ENCODE peak calls at places on chromosomes 3 and 15, in seven cellular contexts. C, M, A, I, O, Z and Q are unnamed samples.

GRCh38 chr3:88301273-88302002 is 151.7 kb downstream of the C3orf38 start:
- DNase-seq in C (no peak), M (no peak), A (no peak), I (no peak), O (no peak), Z (no peak), Q (no peak)

GRCh38 chr15:67509918-67510317 is 11.0 kb upstream of the C15orf61 start:
- DNase-seq in C (no peak), M (no peak), A (no peak), I (no peak), O (no peak), Z (no peak), Q (no peak)

GRCh38 chr15:47293763-47294162 is 423.5 kb upstream of the SEMA6D start:
- DNase-seq in C (peak; percentile 83), M (peak; percentile 85), A (peak; percentile 81), I (no peak), O (no peak), Z (no peak), Q (no peak)

GRCh38 chr3:133130168-133130567 is 92.0 kb downstream of the TMEM108 start:
- DNase-seq in C (no peak), M (no peak), A (no peak), I (no peak), O (no peak), Z (no peak), Q (peak; percentile 65)

GRCh38 chr15:58019503-58020376 is 45.8 kb downstream of the ALDH1A2 start:
- DNase-seq in C (no peak), M (no peak), A (no peak), I (no peak), O (peak; percentile 81), Z (no peak), Q (no peak)

GRCh38 chr3:5053021-5053831 is 68.9 kb upstream of the ARL8B start:
- DNase-seq in C (no peak), M (no peak), A (peak; percentile 68), I (no peak), O (no peak), Z (no peak), Q (no peak)

GRCh38 chr3:15050405-15051092 is 14.6 kb downstream of the MRPS25 start:
- DNase-seq in C (no peak), M (no peak), A (no peak), I (no peak), O (no peak), Z (no peak), Q (no peak)

GRCh38 chr15:76967067-76967466 is 27.9 kb upstream of the PSTPIP1 start:
- DNase-seq in C (no peak), M (no peak), A (no peak), I (no peak), O (peak; percentile 46), Z (no peak), Q (no peak)

GRCh38 chr3:159852821-159853505 is 135.7 kb upstream of the IL12A start:
- DNase-seq in C (peak; percentile 35), M (peak; percentile 95), A (peak; percentile 79), I (no peak), O (peak; percentile 97), Z (no peak), Q (peak; percentile 52)

GRCh38 chr15:80926126-80926525 is 63.5 kb downstream of the MESD start:
- DNase-seq in C (no peak), M (no peak), A (no peak), I (no peak), O (no peak), Z (no peak), Q (no peak)

GRCh38 chr15:32956006-32956405 is 238.2 kb downstream of the GREM1 start:
- DNase-seq in C (no peak), M (no peak), A (no peak), I (peak; percentile 22), O (peak; percentile 51), Z (peak; percentile 25), Q (no peak)

GRCh38 chr3:51968175-51968681 is 974 bp upstream of the PCBP4 start:
- DNase-seq in C (no peak), M (no peak), A (no peak), I (no peak), O (no peak), Z (peak; percentile 54), Q (peak; percentile 57)

GRCh38 chr3:160904691-160905090 is 148.7 kb downstream of the PPM1L start:
- DNase-seq in C (no peak), M (no peak), A (no peak), I (no peak), O (no peak), Z (no peak), Q (no peak)

GRCh38 chr3:17967953-17968352 is 225.5 kb upstream of the TBC1D5 start:
- DNase-seq in C (no peak), M (no peak), A (no peak), I (no peak), O (no peak), Z (no peak), Q (no peak)

GRCh38 chr3:102174312-102174712 is 260.5 kb upstream of the ZPLD1 start:
- DNase-seq in C (no peak), M (no peak), A (no peak), I (no peak), O (peak; percentile 87), Z (no peak), Q (no peak)

GRCh38 chr3:120350431-120350941 is 1.3 kb upstream of the LRRC58 start:
- DNase-seq in C (peak; percentile 63), M (no peak), A (peak; percentile 75), I (no peak), O (peak; percentile 27), Z (peak; percentile 50), Q (peak; percentile 23)

GRCh38 chr3:73605388-73605787 is 19.4 kb downstream of the PDZRN3 start:
- DNase-seq in C (no peak), M (no peak), A (no peak), I (no peak), O (no peak), Z (no peak), Q (no peak)

GRCh38 chr15:70504305-70504951 is 258.9 kb downstream of the UACA start:
- DNase-seq in C (peak; percentile 77), M (peak; percentile 81), A (peak; percentile 83), I (no peak), O (no peak), Z (no peak), Q (peak; percentile 65)

GRCh38 chr15:85691350-85692240 is 103.1 kb downstream of the KLHL25 start:
- DNase-seq in C (no peak), M (no peak), A (no peak), I (no peak), O (no peak), Z (no peak), Q (no peak)

DNA sequence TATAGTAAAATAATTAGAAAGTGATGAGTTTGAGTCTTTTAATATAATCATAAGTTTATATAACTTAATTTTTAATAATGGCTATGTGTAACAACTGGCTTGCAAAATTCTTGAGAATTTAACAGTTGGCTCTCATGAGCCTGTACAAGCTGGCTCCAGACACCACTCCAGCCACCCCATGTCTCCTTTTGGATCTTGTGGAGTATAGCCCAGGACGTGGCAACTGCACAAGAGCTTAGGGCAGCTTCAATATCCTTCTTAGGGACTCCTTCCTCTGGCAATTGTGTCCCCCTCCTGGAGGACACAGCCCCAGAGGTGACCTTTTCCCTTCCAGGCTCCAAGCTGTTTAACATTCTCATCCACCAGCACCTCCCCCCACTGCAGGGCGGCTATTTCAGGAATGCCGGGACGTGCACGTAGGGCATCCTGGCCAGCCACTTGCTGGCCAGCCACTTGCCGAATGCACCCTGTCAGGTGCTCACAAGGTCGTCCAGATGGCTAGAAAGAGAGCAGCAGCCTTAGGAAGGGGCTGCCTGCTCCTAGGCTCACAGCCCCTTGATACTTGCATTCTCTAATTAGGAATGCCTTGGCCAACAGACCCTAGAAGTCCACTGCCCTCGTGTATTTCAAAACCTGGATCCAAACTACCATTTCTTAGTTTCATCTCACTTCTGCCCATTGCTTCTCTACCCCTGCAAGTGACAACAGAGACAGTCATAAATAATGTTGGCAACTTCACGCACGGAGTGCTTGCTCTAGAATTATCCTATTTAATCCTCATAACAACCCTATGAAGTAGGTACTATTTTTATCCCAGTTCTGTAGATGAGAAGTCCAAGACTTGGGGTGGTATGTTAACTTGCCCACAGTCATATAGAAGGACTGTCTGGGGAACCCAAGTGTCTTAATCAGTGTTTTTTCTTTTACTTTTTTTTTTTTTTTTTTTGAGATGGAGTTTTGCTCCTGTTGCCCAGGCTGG is 24.5 kb upstream of the IDH2 start:
- DNase-seq in C (no peak), M (peak; percentile 75), A (no peak), I (no peak), O (no peak), Z (peak; percentile 64), Q (no peak)
- H3K4me3 ChIP-seq in C (no peak overlapping the region), M (peak overlapping the region; percentile 8), A (no peak overlapping the region), I (no peak overlapping the region), O (no peak overlapping the region), Z (no peak overlapping the region), Q (no peak overlapping the region)

DNA sequence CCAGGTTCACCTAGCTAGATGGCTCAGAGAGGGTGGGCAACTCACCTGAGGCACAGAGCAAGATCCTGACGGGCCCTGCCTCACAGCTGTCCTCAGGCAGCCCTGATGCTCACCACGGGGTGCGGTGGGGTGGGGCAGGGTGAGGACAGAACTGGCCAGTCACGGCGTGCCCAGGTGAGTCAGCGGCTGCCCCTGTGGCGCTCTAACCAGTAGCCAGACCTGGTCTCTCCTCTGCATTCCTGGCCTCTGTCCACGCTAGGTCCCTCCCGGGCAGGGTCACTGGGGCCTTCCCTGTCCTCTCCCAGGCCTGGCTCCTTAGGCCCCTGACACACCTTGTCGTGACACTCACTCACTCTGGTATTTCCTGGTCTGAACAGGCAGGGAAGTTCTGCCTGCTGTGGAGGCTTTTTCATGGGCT is 904 bp downstream of the ALS2CL start:
- DNase-seq in C (peak; percentile 48), M (peak; percentile 73), A (peak; percentile 71), I (no peak), O (peak; percentile 13), Z (no peak), Q (no peak)
- H3K4me1 ChIP-seq in C (peaks cover 25% of the 10 kb centered on the region), M (peaks cover 64% of the 10 kb centered on the region), A (peaks cover 74% of the 10 kb centered on the region), I (peaks cover 36% of the 10 kb centered on the region), O (peaks cover 22% of the 10 kb centered on the region), Z (no peaks in the 10 kb centered on the region), Q (no peaks in the 10 kb centered on the region)

DNA sequence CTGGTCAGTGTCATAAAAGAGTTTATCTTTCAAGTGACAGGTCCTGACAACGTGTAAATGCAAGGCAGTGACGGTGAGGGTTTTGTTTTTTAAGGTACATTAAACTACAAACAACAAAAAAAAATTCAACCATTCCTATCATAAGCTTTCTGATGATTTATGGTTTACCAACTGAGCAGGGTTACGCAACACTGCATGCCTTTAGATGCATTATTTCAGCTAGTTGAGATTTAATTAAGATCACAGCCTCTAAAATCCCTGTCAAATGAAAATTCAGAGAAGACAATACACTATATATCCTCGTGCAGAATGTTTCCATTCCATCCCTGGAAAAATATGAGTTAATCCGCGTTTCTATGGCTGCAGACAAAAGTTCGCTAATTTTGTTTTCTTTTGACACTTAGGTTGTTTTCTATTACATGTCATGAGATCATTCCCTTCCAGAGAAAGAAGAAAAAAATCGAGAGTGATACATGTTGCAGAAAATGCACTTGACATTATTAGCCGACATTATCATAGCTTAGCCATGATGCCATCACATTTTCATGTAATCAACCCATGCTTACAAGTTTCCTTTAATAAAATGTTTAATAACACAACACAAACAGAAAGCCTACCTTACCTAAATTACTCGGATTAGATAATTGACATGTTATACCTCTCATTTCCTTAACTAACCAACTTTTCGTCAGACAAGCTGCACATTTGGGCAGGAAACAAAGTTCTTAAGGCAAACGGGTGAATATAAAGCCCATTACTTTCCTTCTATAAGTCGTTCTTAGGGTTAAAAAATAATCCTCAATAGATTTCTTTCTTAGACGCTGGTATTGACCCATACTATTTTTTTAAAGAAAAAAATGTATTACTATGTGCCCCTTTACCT is 521.2 kb downstream of the FOXP1 start:
- DNase-seq in C (no peak), M (no peak), A (no peak), I (no peak), O (peak; percentile 79), Z (no peak), Q (no peak)
- H3K4me3 ChIP-seq in C (peak overlapping the region; percentile 67), M (peak overlapping the region; percentile 71), A (peak overlapping the region; percentile 77), I (no peak overlapping the region), O (peak overlapping the region; percentile 84), Z (peak overlapping the region; percentile 70), Q (no peak overlapping the region)

GRCh38 chr15:92908369-92909057 is 8.4 kb downstream of the CHD2 start:
- DNase-seq in C (no peak), M (no peak), A (no peak), I (no peak), O (no peak), Z (no peak), Q (no peak)
- H3K4me1 ChIP-seq in C (peaks cover 24% of the 10 kb centered on the region), M (peaks cover 65% of the 10 kb centered on the region), A (peaks cover 65% of the 10 kb centered on the region), I (no peaks in the 10 kb centered on the region), O (peaks cover 60% of the 10 kb centered on the region), Z (peaks cover 88% of the 10 kb centered on the region), Q (peaks cover 6% of the 10 kb centered on the region)